ENCODE peak calls at places on chromosomes 2 and 18, in nine cellular contexts. U is GM23338; F is neural progenitor cell; H is lower lobe of right lung; D is mammary epithelial cell; V is spleen; W is H7; N is brain microvascular endothelial cell; Q is CD4-positive, CD25-positive, alpha-beta regulatory T cell. T is an unnamed sample. For H3K27me3, the result is how much of the 10 kb centered on the place peaks cover.

GRCh38 chr2:237786936-237787335 is 11.6 kb upstream of the RBM44 start:
- DNase-seq in V (no peak), F (no peak), N (no peak), Q (no peak), D (no peak), U (no peak), W (no peak), H (no peak), T (peak)

GRCh38 chr2:85755122-85756027 is 1.6 kb downstream of the ATOH8 start:
- DNase-seq in D (no peak), H (no peak), V (no peak), W (peak), F (peak), U (no peak), Q (no peak), N (no peak), T (no peak)

GRCh38 chr2:191318037-191318728 is 73.0 kb downstream of the MYO1B start:
- DNase-seq in U (no peak), D (no peak), N (peak), Q (no peak), V (no peak), H (no peak), F (no peak), W (no peak), T (peak)

GRCh38 chr2:142867161-142867560 is 10.3 kb upstream of the KYNU start:
- DNase-seq in D (peak), N (no peak), V (no peak), U (no peak), Q (no peak), H (no peak), F (no peak), W (no peak), T (no peak)

GRCh38 chr18:76486029-76486428 is 9.0 kb downstream of the ZNF516 start:
- DNase-seq in V (no peak), D (no peak), U (no peak), N (no peak), W (no peak), Q (no peak), F (no peak), H (no peak), T (no peak)

GRCh38 chr2:72570401-72570800 is 255.4 kb downstream of the EXOC6B start:
- DNase-seq in V (no peak), U (no peak), D (no peak), N (peak), W (no peak), F (no peak), Q (no peak), H (no peak), T (no peak)

GRCh38 chr2:240215676-240216051 is 75.2 kb upstream of the OTOS start:
- DNase-seq in V (peak), D (no peak), H (no peak), F (no peak), U (no peak), N (no peak), W (peak), Q (no peak), T (no peak)

GRCh38 chr18:13547347-13547746 is 179.0 kb downstream of the FAM210A start:
- DNase-seq in V (no peak), H (no peak), N (no peak), Q (no peak), W (no peak), U (no peak), F (no peak), D (no peak), T (no peak)

GRCh38 chr18:35042389-35043066 is 1.3 kb downstream of the MAPRE2 start:
- DNase-seq in H (no peak), V (no peak), N (no peak), F (no peak), Q (no peak), U (no peak), W (no peak), D (no peak), T (no peak)

GRCh38 chr2:151491496-151491895 is 81.8 kb downstream of the RIF1 start:
- DNase-seq in F (no peak), N (no peak), D (no peak), V (no peak), Q (no peak), U (no peak), H (no peak), W (no peak), T (no peak)

GRCh38 chr2:47513981-47514520 is 111.1 kb downstream of the MSH2 start:
- DNase-seq in Q (no peak), W (no peak), F (no peak), H (no peak), V (no peak), N (no peak), D (no peak), U (no peak), T (no peak)

GRCh38 chr18:51137891-51138290 is 59.6 kb downstream of the MEX3C start:
- DNase-seq in U (no peak), F (no peak), N (no peak), Q (no peak), D (peak), H (no peak), V (no peak), W (no peak), T (no peak)

GRCh38 chr18:79983253-79983652 is 5.1 kb downstream of the TXNL4A start:
- DNase-seq in V (no peak), D (no peak), H (no peak), F (no peak), U (no peak), N (no peak), Q (no peak), W (no peak), T (no peak)

GRCh38 chr18:21826196-21826595 is 85.6 kb downstream of the MIB1 start:
- DNase-seq in U (no peak), F (peak), W (no peak), D (peak), N (no peak), Q (no peak), V (no peak), H (no peak), T (no peak)

GRCh38 chr18:55323051-55323994 is 264.7 kb downstream of the TCF4 start:
- DNase-seq in V (no peak), H (no peak), F (no peak), Q (no peak), U (peak), D (no peak), N (no peak), W (no peak), T (no peak)

GRCh38 chr18:78630356-78630755 is 349.3 kb upstream of the SALL3 start:
- DNase-seq in V (no peak), F (no peak), W (no peak), N (no peak), D (no peak), Q (no peak), U (no peak), H (no peak), T (no peak)

GRCh38 chr2:33521791-33522281 is 45.4 kb downstream of the RASGRP3 start:
- DNase-seq in W (no peak), V (no peak), F (no peak), D (no peak), N (no peak), U (no peak), Q (no peak), H (no peak), T (no peak)

GRCh38 chr2:234754126-234754525 is 197.7 kb upstream of the SH3BP4 start:
- DNase-seq in F (no peak), U (no peak), W (no peak), N (peak), H (no peak), D (no peak), V (no peak), Q (no peak), T (no peak)

GRCh38 chr2:137255990-137256389 is 490.6 kb downstream of the THSD7B start:
- DNase-seq in D (peak), N (no peak), H (no peak), V (no peak), F (no peak), Q (no peak), U (no peak), W (no peak), T (no peak)

GRCh38 chr2:159126653-159127052 is 158.2 kb downstream of the TANC1 start:
- DNase-seq in W (no peak), V (no peak), F (no peak), H (no peak), U (no peak), N (peak), Q (no peak), D (no peak), T (no peak)

GRCh38 chr2:23606968-23607367 is 222.0 kb downstream of the KLHL29 start:
- DNase-seq in F (no peak), W (no peak), D (peak), U (no peak), H (peak), N (peak), V (peak), Q (no peak), T (no peak)

GRCh38 chr2:38296381-38296780 is 80.7 kb downstream of the ATL2 start:
- DNase-seq in N (no peak), Q (no peak), W (no peak), F (no peak), H (no peak), U (no peak), V (no peak), D (peak), T (no peak)

GRCh38 chr2:174614261-174614660 is 16.7 kb upstream of the WIPF1 start:
- DNase-seq in N (peak), F (no peak), H (no peak), D (peak), Q (no peak), U (no peak), V (no peak), W (no peak), T (no peak)

GRCh38 chr2:43462866-43463641 is 132.8 kb downstream of the THADA start:
- DNase-seq in V (no peak), N (no peak), U (no peak), Q (no peak), D (no peak), H (no peak), F (no peak), W (no peak), T (no peak)

GRCh38 chr2:102336502-102336945 is 19.1 kb upstream of the IL18R1 start:
- DNase-seq in N (no peak), W (no peak), V (no peak), U (no peak), Q (no peak), D (peak), F (no peak), H (no peak), T (no peak)

GRCh38 chr2:96530474-96531357 is 5.8 kb upstream of the ARID5A start:
- DNase-seq in V (no peak), U (no peak), Q (no peak), N (no peak), F (no peak), D (no peak), W (peak), H (no peak), T (no peak)

GRCh38 chr2:48600917-48601316 is 16.7 kb upstream of the GTF2A1L start:
- DNase-seq in W (no peak), H (no peak), N (peak), V (no peak), D (no peak), Q (no peak), F (no peak), U (no peak), T (no peak)

DNA sequence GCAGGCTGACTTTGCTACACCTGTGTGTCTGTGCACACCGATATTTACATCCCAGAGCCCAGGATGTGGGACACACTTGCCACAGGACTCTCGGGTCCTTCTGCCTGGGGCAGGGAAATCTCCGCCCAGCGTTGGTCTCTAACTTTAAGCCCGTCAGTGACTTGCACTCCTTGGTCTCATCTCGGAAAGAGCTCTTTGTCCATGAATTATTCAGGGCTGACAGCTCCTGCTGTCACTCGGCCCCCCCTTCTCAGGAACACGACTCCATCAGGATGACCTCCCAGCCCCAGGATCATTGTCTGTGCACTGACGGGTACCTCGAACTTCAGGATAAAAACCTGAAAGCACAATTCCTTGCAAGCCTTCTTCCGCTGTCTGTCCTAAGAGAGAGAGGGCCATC is 26.6 kb downstream of the PLB1 start:
- DNase-seq in N (no peak), H (no peak), V (no peak), U (no peak), D (no peak), Q (no peak), F (peak), W (no peak), T (no peak)
- H3K27me3 ChIP-seq in N (under half), H (under half), V (under half), U (under half), D (under half), Q (under half), F (under half), W (under half), T (under half)

DNA sequence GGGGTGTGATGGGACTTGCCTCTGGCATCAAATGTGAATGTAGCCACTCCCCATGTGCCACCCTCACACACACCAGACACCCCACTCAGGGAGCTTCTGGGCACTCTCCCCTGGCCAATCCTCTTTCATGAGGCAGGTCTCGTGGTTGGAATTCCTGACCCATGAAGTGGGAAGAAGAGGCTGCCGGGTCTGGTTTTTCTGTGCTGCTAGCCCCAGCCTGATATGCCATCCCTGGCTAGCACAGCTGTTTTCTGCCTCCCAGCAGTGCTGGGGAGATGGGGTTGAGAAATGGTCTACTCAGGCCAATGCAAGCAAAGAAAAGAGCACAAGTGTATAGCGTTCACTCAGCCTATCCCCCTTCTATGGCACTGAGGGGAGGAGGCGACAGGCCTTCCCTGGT is 1.2 kb upstream of the C2orf72 start:
- DNase-seq in F (no peak), N (no peak), V (no peak), W (no peak), U (no peak), D (no peak), Q (no peak), H (no peak), T (no peak)
- H3K27me3 ChIP-seq in F (half or more), N (under half), V (under half), W (under half), U (half or more), D (under half), Q (under half), H (half or more), T (under half)

GRCh38 chr2:218859994-218860831 is 608 bp downstream of the WNT6 start:
- DNase-seq in V (peak), H (peak), Q (no peak), W (peak), F (no peak), U (no peak), D (no peak), N (no peak), T (no peak)
- H3K27me3 ChIP-seq in V (under half), H (half or more), Q (under half), W (half or more), F (half or more), U (half or more), D (under half), N (half or more), T (under half)

DNA sequence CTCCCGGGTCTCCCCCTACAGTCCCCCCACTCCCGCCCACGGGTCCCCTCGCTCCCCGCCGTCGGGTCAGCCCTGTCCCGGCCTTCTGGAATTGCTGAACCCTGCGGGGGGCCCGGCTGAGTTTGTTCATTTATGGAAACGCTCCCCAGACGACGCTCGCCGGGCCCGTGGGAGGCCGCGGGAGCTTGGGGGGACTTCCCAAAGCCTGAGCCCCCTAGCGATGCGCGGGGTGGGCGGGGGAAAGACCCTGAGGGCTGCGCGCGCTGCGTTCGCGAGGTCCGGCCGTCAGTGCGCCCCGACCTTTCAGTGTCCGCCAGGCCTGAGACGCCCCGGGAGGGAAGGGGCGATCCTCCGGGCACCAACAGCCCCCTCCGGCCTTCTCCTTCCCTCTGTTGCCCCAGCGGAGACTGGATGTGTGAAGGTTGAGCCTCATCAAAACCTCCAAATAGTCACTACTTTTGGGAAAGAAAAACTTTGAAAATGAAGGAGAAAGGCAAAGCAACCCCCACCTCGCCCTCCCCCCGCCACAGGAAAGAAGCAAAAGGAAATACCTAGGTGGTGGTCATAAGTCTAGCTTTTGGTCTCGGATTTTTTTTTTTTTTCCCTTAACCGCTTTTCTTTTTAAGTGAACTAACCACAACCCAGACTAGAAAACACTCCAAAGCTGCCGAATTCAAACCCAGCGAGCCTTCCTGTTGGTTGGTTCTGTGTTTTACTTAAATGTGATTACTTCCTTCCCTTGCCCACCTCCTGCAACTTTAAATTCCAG is 509 bp upstream of the CYS1 start:
- DNase-seq in U (peak), W (no peak), V (no peak), N (no peak), H (no peak), F (peak), Q (no peak), D (no peak), T (peak)
- H3K27me3 ChIP-seq in U (under half), W (under half), V (under half), N (half or more), H (half or more), F (half or more), Q (under half), D (under half), T (under half)